ENCODE peak calls at places on chromosomes 7 and 10, in four cellular contexts. H is HCT116, J is GM23248, U is neural progenitor cell. L is an unnamed sample.

GRCh38 chr10:72720814-72721665 is 29.1 kb downstream of the MCU start:
- DNase-seq in H (no peak), U (no peak), J (peak; percentile 32), L (no peak)

GRCh38 chr10:115937756-115938032 is 335.3 kb downstream of the GFRA1 start:
- DNase-seq in J (peak; percentile 35), U (no peak), H (no peak), L (no peak)

GRCh38 chr10:21406595-21407218 is 118.8 kb downstream of the SKIDA1 start:
- DNase-seq in H (no peak), U (no peak), J (peak; percentile 50), L (no peak)

GRCh38 chr10:84208023-84208422 is 13.7 kb downstream of the CDHR1 start:
- DNase-seq in J (no peak), H (no peak), U (no peak), L (no peak)

GRCh38 chr10:129809841-129810240 is 154.2 kb downstream of the EBF3 start:
- DNase-seq in H (no peak), U (no peak), J (no peak), L (no peak)

GRCh38 chr7:1595027-1595426 is 25.2 kb upstream of the PSMG3 start:
- DNase-seq in J (no peak), U (no peak), H (no peak), L (no peak)

GRCh38 chr7:90401989-90402388 is 1.3 kb upstream of the CLDN12 start:
- DNase-seq in U (no peak), J (peak; percentile 64), H (no peak), L (no peak)

GRCh38 chr10:71582019-71582418 is 137.6 kb downstream of the C10orf105 start:
- DNase-seq in H (no peak), J (peak; percentile 66), U (peak; percentile 69), L (peak; percentile 27)

GRCh38 chr7:143900230-143900766 is 1.7 kb downstream of the TCAF1 start:
- DNase-seq in J (peak; percentile 18), U (peak; percentile 28), H (no peak), L (peak; percentile 21)

GRCh38 chr7:33694006-33694405 is 211.3 kb upstream of the BMPER start:
- DNase-seq in J (no peak), U (no peak), H (no peak), L (no peak)

GRCh38 chr10:50470345-50470744 is 153.4 kb downstream of the SGMS1 start:
- DNase-seq in H (no peak), J (peak; percentile 8), U (peak; percentile 6), L (peak; percentile 50)

GRCh38 chr10:68284007-68284406 is 47.9 kb upstream of the HNRNPH3 start:
- DNase-seq in H (no peak), U (no peak), J (no peak), L (no peak)

GRCh38 chr10:131915484-131915883 is 14.7 kb downstream of the PPP2R2D start:
- DNase-seq in J (no peak), U (no peak), H (no peak), L (no peak)

GRCh38 chr10:28241766-28242399 is 61.0 kb downstream of the MPP7 start:
- DNase-seq in J (peak; percentile 64), H (peak; percentile 68), U (peak; percentile 64), L (peak; percentile 76)

GRCh38 chr7:131945948-131946525 is 389.6 kb upstream of the PODXL start:
- DNase-seq in U (no peak), J (no peak), H (no peak), L (no peak)

GRCh38 chr10:91567815-91568214 is 65.1 kb downstream of the PPP1R3C start:
- DNase-seq in J (peak; percentile 46), H (no peak), U (no peak), L (no peak)

GRCh38 chr7:51315393-51316261 is 982 bp downstream of the COBL start:
- DNase-seq in H (peak; percentile 50), J (peak; percentile 27), U (peak; percentile 75), L (peak; percentile 74)

GRCh38 chr7:127815631-127816145 is 163.7 kb downstream of the SND1 start:
- DNase-seq in J (no peak), U (no peak), H (no peak), L (no peak)

GRCh38 chr10:13820119-13820518 is 233.4 kb downstream of the PRPF18 start:
- DNase-seq in H (no peak), U (no peak), J (no peak), L (no peak)

GRCh38 chr7:149188637-149189259 is 6.6 kb upstream of the ZNF282 start:
- DNase-seq in U (no peak), H (no peak), J (no peak), L (no peak)

GRCh38 chr7:149181136-149181790 is 14.1 kb upstream of the ZNF282 start:
- DNase-seq in J (no peak), H (no peak), U (no peak), L (no peak)

GRCh38 chr7:149180713-149181112 is 14.6 kb upstream of the ZNF282 start:
- DNase-seq in J (no peak), U (no peak), H (no peak), L (no peak)

GRCh38 chr7:149188213-149188612 is 7.1 kb upstream of the ZNF282 start:
- DNase-seq in J (no peak), H (no peak), U (no peak), L (no peak)

DNA sequence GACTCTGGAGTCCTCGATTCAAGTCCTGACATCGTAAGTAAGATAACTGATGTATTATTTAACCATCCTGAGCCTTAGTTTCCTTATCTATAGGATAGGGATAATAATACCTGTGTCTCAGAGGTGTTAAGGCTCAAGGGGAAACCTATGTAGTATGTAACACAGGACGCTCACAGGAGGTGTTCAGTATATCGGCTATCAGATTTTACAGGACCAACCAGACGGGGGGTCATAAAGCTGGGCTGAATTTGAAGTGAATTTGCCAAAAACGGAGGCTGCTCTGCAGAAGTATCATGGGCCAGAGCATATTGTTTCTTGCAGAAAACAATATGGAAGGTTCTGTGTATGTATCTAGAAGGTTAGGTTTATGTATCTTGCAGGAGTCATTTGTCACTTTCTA is 11.1 kb upstream of the ZNF282 start:
- DNase-seq in H (no peak), J (no peak), U (no peak), L (no peak)
- H3K4me2 ChIP-seq in H (no peak overlapping the region), J (no peak overlapping the region), U (no peak overlapping the region), L (no peak overlapping the region)

GRCh38 chr10:110011679-110012078 is 3.9 kb downstream of the ADD3 start:
- DNase-seq in J (no peak), U (no peak), H (no peak), L (peak; percentile 52)
- TF ChIP-seq EZH2phosphoT487 in J (no peak), U (no peak), H (no peak), L (no peak)

GRCh38 chr7:158109364-158110033 is 478.1 kb downstream of the PTPRN2 start:
- DNase-seq in J (peak; percentile 37), U (no peak), H (no peak), L (no peak)

GRCh38 chr7:158111906-158112570 is 475.6 kb downstream of the PTPRN2 start:
- DNase-seq in U (no peak), H (no peak), J (no peak), L (no peak)

GRCh38 chr7:158111556-158111880 is 476.1 kb downstream of the PTPRN2 start:
- DNase-seq in J (no peak), H (no peak), U (no peak), L (no peak)

GRCh38 chr7:158110034-158110590 is 477.5 kb downstream of the PTPRN2 start:
- DNase-seq in J (no peak), U (no peak), H (no peak), L (no peak)

GRCh38 chr7:158110661-158111555 is 476.7 kb downstream of the PTPRN2 start:
- DNase-seq in H (no peak), J (no peak), U (peak; percentile 16), L (peak; percentile 62)
- H3K4me2 ChIP-seq in H (no peak overlapping the region), J (no peak overlapping the region), U (no peak overlapping the region), L (no peak overlapping the region)

GRCh38 chr7:13742126-13742525 is 247.3 kb downstream of the ETV1 start:
- DNase-seq in J (peak; percentile 81), U (no peak), H (peak; percentile 8), L (peak; percentile 90)
- TF ChIP-seq EZH2phosphoT487 in J (peak; percentile 64), U (no peak), H (no peak), L (no peak)

GRCh38 chr7:158396982-158397862 is 190.4 kb downstream of the PTPRN2 start:
- DNase-seq in U (no peak), H (no peak), J (no peak), L (peak; percentile 45)
- H3K4me2 ChIP-seq in U (no peak overlapping the region), H (no peak overlapping the region), J (no peak overlapping the region), L (no peak overlapping the region)

GRCh38 chr7:85454904-85455303 is 268.0 kb upstream of the SEMA3D start:
- DNase-seq in H (no peak), U (no peak), J (no peak), L (no peak)
- TF ChIP-seq EZH2phosphoT487 in H (no peak), U (no peak), J (no peak), L (no peak)

GRCh38 chr10:12742776-12743175 is 258.7 kb downstream of the CCDC3 start:
- DNase-seq in H (no peak), U (no peak), J (no peak), L (no peak)
- H3K4me2 ChIP-seq in H (no peak overlapping the region), U (no peak overlapping the region), J (no peak overlapping the region), L (no peak overlapping the region)

DNA sequence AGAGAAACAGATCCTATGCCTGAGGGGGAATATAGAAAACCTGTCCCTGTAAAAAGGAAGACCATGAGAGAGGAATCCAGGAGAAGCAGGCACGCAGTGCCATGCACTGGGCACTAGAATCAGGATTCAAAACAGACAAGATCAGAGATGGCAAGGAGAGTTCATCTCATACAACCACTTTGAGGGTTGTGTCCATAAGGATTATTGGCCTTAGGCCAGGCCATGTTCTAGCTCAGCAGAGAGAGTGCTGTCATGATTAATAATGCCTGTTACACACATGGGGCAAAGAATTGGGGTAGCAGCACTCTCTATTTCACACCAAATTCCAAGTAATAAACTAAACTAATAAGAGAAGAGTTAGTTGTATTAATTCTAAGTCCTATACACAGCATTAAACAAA is 29.1 kb downstream of the EZH2 start:
- DNase-seq in U (no peak), J (no peak), H (no peak), L (no peak)
- TF ChIP-seq EZH2phosphoT487 in U (no peak), J (no peak), H (no peak), L (no peak)

GRCh38 chr10:77763453-77764430 is 126.1 kb upstream of the KCNMA1 start:
- DNase-seq in J (peak; percentile 22), H (no peak), U (peak; percentile 22), L (peak; percentile 52)
- H3K4me2 ChIP-seq in J (no peak overlapping the region), H (no peak overlapping the region), U (no peak overlapping the region), L (no peak overlapping the region)

GRCh38 chr10:36073796-36074345 is 431.8 kb upstream of the FZD8 start:
- DNase-seq in J (no peak), H (no peak), U (no peak), L (no peak)
- TF ChIP-seq EZH2phosphoT487 in J (no peak), H (no peak), U (no peak), L (no peak)

L was measured in PC-3.